ENCODE peak calls at places on chromosomes 7 and 10, in eight cellular contexts. R is heart right ventricle; C is foreskin fibroblast; Z is endothelial cell of umbilical vein; W is stimulated activated CD4-positive, alpha-beta T cell treated with anti-CD3 and anti-CD28 coated beads, Interleukin-12 subunit alpha, Interleukin-12 subunit beta, amount 100 ng/mL, for 4 hours; P is nucleus accumbens; Q is mucosa of descending colon; Y is HFFc6. U is an unnamed sample.

GRCh38 chr10:61404771-61405170 is 48.4 kb downstream of the TMEM26 start:
- DNase-seq in R (no peak), C (peak), Z (peak), W (no peak), P (no peak), Q (no peak), Y (peak), U (no peak)

GRCh38 chr7:127447326-127447945 is 54.9 kb upstream of the ZNF800 start:
- DNase-seq in R (no peak), C (peak), Z (peak), W (peak), P (no peak), Q (peak), Y (peak), U (peak)

GRCh38 chr10:19499291-19499765 is 316.9 kb upstream of the PLXDC2 start:
- DNase-seq in R (no peak), C (no peak), Z (no peak), W (no peak), P (no peak), Q (no peak), Y (no peak), U (no peak)

GRCh38 chr7:80133361-80134104 is 1.1 kb upstream of the GNAI1 start:
- DNase-seq in R (no peak), C (no peak), Z (peak), W (no peak), P (no peak), Q (no peak), Y (peak), U (peak)

GRCh38 chr10:22133640-22134624 is 83.9 kb downstream of the EBLN1 start:
- DNase-seq in R (no peak), C (no peak), Z (no peak), W (no peak), P (no peak), Q (no peak), Y (no peak), U (no peak)

GRCh38 chr7:22156205-22156604 is 200.7 kb downstream of the RAPGEF5 start:
- DNase-seq in R (no peak), C (peak), Z (peak), W (no peak), P (no peak), Q (no peak), Y (peak), U (peak)

GRCh38 chr7:127409629-127410028 is 17.1 kb upstream of the ZNF800 start:
- DNase-seq in R (no peak), C (no peak), Z (no peak), W (no peak), P (no peak), Q (no peak), Y (peak), U (no peak)

GRCh38 chr10:52706347-52707070 is 66.1 kb downstream of the MBL2 start:
- DNase-seq in R (no peak), C (no peak), Z (no peak), W (no peak), P (no peak), Q (no peak), Y (peak), U (peak)

GRCh38 chr10:101062231-101063161 is 707 bp downstream of the KAZALD1 start:
- DNase-seq in R (peak), C (peak), Z (peak), W (peak), P (no peak), Q (peak), Y (no peak), U (peak)

GRCh38 chr7:101940830-101941229 is 123.4 kb downstream of the CUX1 start:
- DNase-seq in R (peak), C (no peak), Z (no peak), W (no peak), P (no peak), Q (peak), Y (no peak), U (no peak)

GRCh38 chr7:142583424-142583823 is 165.8 kb upstream of the PRSS1 start:
- DNase-seq in R (no peak), C (peak), Z (peak), W (peak), P (no peak), Q (no peak), Y (peak), U (peak)

GRCh38 chr7:151946932-151947331 is 9.3 kb upstream of the GALNTL5 start:
- DNase-seq in R (no peak), C (no peak), Z (no peak), W (no peak), P (no peak), Q (no peak), Y (no peak), U (no peak)

GRCh38 chr10:87093461-87094372 is 926 bp downstream of the GLUD1 start:
- DNase-seq in R (peak), C (peak), Z (peak), W (peak), P (peak), Q (peak), Y (peak), U (peak)

U was measured in dermis blood vessel endothelial cell.